ENCODE peak calls at places on chromosome 21, in four cellular contexts. W, X, E and I are unnamed samples.

GRCh38 chr21:30194701-30195299 is 21.1 kb downstream of the CLDN8 start:
- DNase-seq in W (no peak), E (no peak), X (no peak), I (peak)

GRCh38 chr21:15065381-15066230 is 806 bp upstream of the NRIP1 start:
- DNase-seq in W (peak), X (peak), E (no peak), I (peak)

GRCh38 chr21:22019766-22020165 is 1021.6 kb downstream of the NCAM2 start:
- DNase-seq in E (no peak), X (no peak), W (no peak), I (no peak)

GRCh38 chr21:32103361-32103760 is 175.5 kb downstream of the MIS18A start:
- DNase-seq in W (no peak), E (no peak), X (no peak), I (no peak)

GRCh38 chr21:42336065-42336464 is 14.7 kb downstream of the TFF2 start:
- DNase-seq in E (no peak), X (no peak), W (no peak), I (no peak)

GRCh38 chr21:42706765-42707164 is 53.3 kb downstream of the PDE9A start:
- DNase-seq in W (no peak), X (no peak), E (no peak), I (no peak)

GRCh38 chr21:31503939-31504338 is 155.6 kb upstream of the SOD1 start:
- DNase-seq in X (no peak), E (no peak), W (no peak), I (no peak)

GRCh38 chr21:32064511-32064910 is 191.7 kb downstream of the HUNK start:
- DNase-seq in W (no peak), X (no peak), E (no peak), I (no peak)

GRCh38 chr21:27300770-27301169 is 333.9 kb upstream of the ADAMTS5 start:
- DNase-seq in W (no peak), E (no peak), X (no peak), I (peak)

GRCh38 chr21:46320331-46320801 is 3.3 kb downstream of the C21orf58 start:
- DNase-seq in W (no peak), X (no peak), E (no peak), I (peak)

GRCh38 chr21:33133912-33134311 is 64.0 kb downstream of the OLIG1 start:
- DNase-seq in W (no peak), X (no peak), E (no peak), I (no peak)

GRCh38 chr21:33984021-33984481 is 68.4 kb upstream of the ATP5PO start:
- DNase-seq in X (no peak), W (no peak), E (no peak), I (no peak)

GRCh38 chr21:31946236-31946635 is 73.4 kb downstream of the HUNK start:
- DNase-seq in X (no peak), W (no peak), E (no peak), I (no peak)

GRCh38 chr21:32956257-32956656 is 69.5 kb upstream of the OLIG2 start:
- DNase-seq in E (no peak), X (no peak), W (no peak), I (no peak)

GRCh38 chr21:14687277-14687642 is 141.1 kb upstream of the SAMSN1 start:
- DNase-seq in W (no peak), E (no peak), X (no peak), I (peak)

GRCh38 chr21:46556802-46557201 is 48.1 kb downstream of the S100B start:
- DNase-seq in X (no peak), E (no peak), W (no peak), I (no peak)

GRCh38 chr21:29433366-29434059 is 134.8 kb downstream of the BACH1 start:
- DNase-seq in X (no peak), W (no peak), E (no peak), I (no peak)

GRCh38 chr21:34157456-34158025 is 84.2 kb downstream of the MRPS6 start:
- DNase-seq in W (no peak), X (no peak), E (no peak), I (no peak)

GRCh38 chr21:42852925-42853570 is 26.3 kb downstream of the WDR4 start:
- DNase-seq in E (no peak), W (no peak), X (no peak), I (no peak)

GRCh38 chr21:46667735-46668380 is 32.4 kb downstream of the PRMT2 start:
- DNase-seq in X (no peak), W (no peak), E (no peak), I (peak)

GRCh38 chr21:14901482-14901958 is 163.3 kb downstream of the NRIP1 start:
- DNase-seq in W (no peak), E (peak), X (no peak), I (peak)

GRCh38 chr21:33278736-33279135 is 12.6 kb downstream of the IL10RB start:
- DNase-seq in X (no peak), W (no peak), E (no peak), I (peak)

GRCh38 chr21:34198232-34199120 is 125.1 kb downstream of the MRPS6 start:
- DNase-seq in E (no peak), W (no peak), X (no peak), I (no peak)

GRCh38 chr21:14056771-14057191 is 154.0 kb downstream of the LIPI start:
- DNase-seq in X (no peak), W (no peak), E (no peak), I (no peak)

GRCh38 chr21:40923361-40923760 is 76.4 kb upstream of the DSCAM start:
- DNase-seq in W (no peak), E (no peak), X (no peak), I (no peak)

GRCh38 chr21:33968082-33968997 is 52.7 kb upstream of the ATP5PO start:
- DNase-seq in W (no peak), X (no peak), E (no peak), I (peak)

GRCh38 chr21:31555741-31556191 is 103.7 kb upstream of the SOD1 start:
- DNase-seq in X (no peak), W (no peak), E (no peak), I (no peak)

GRCh38 chr21:17250651-17251294 is 262.1 kb upstream of the CXADR start:
- DNase-seq in E (no peak), X (no peak), W (no peak), I (peak)

GRCh38 chr21:33007747-33008146 is 18.0 kb upstream of the OLIG2 start:
- DNase-seq in E (no peak), W (no peak), X (no peak), I (peak)

GRCh38 chr21:19065164-19065563 is 661.6 kb upstream of the TMPRSS15 start:
- DNase-seq in W (no peak), E (no peak), X (no peak), I (no peak)

GRCh38 chr21:32320059-32320458 is 21.4 kb downstream of the MRAP start:
- DNase-seq in X (no peak), E (no peak), W (no peak), I (no peak)

GRCh38 chr21:41754481-41754891 is 12.4 kb downstream of the RIPK4 start:
- DNase-seq in X (no peak), W (no peak), E (no peak), I (no peak)

DNA sequence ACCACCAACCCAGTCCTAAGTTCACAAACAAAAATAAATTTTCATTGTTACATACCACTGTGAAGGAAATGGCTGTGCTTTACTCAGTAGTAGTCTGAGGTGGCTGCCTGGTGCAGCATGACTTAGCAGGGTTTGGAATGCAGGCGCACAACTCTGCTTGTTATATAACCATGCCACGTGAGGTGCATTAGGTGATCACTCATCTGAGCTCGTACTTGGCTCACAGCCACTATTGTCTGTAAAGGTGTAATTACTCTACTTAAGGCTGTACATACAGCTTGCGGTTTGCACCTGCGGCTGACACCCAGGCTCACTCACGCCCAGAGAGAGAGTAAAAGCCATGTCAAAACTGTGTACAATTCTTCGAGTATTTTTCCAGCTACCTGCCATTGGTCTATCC is 599.4 kb downstream of the LTN1 start:
- DNase-seq in W (no peak), E (no peak), X (no peak), I (no peak)
- H3K4me3 ChIP-seq in W (no peak), E (no peak), X (no peak), I (no peak)

GRCh38 chr21:43922949-43923348 is 57.9 kb downstream of the AGPAT3 start:
- DNase-seq in X (no peak), W (no peak), E (no peak), I (no peak)

GRCh38 chr21:43924421-43925095 is 59.5 kb downstream of the AGPAT3 start:
- DNase-seq in W (no peak), X (peak), E (no peak), I (no peak)

GRCh38 chr21:43925096-43925481 is 60.1 kb downstream of the AGPAT3 start:
- DNase-seq in X (peak), E (no peak), W (no peak), I (no peak)

GRCh38 chr21:43921979-43922945 is 57.2 kb downstream of the AGPAT3 start:
- DNase-seq in W (no peak), X (peak), E (no peak), I (peak)

GRCh38 chr21:43923391-43923790 is 58.4 kb downstream of the AGPAT3 start:
- DNase-seq in W (no peak), E (no peak), X (no peak), I (peak)
- H3K4me3 ChIP-seq in W (no peak), E (no peak), X (no peak), I (no peak)

GRCh38 chr21:45256912-45257672 is 30.6 kb downstream of the POFUT2 start:
- DNase-seq in E (no peak), W (no peak), X (no peak), I (no peak)
- H3K4me3 ChIP-seq in E (no peak), W (no peak), X (no peak), I (no peak)

DNA sequence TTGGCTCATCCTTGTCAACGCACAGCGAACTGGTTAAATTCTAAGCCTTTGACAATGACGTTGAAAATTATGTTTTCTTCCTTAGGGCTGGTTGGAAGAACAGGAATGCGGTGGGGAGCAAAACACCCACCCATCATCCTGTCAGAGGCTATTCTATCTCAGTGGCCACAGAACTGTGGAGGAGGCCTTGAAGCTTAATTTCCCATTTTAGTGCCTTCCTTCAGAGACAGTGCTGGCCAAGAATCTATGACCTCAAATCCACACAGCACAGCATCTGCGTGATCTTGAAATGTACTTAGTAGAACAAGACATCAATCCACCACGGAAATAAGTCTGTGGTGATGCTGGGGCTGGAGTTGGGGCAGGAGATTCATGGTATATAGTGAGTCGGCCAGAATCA is 113.2 kb downstream of the KCNJ6 start:
- DNase-seq in E (no peak), W (no peak), X (no peak), I (no peak)
- H3K4me3 ChIP-seq in E (no peak), W (no peak), X (no peak), I (no peak)

DNA sequence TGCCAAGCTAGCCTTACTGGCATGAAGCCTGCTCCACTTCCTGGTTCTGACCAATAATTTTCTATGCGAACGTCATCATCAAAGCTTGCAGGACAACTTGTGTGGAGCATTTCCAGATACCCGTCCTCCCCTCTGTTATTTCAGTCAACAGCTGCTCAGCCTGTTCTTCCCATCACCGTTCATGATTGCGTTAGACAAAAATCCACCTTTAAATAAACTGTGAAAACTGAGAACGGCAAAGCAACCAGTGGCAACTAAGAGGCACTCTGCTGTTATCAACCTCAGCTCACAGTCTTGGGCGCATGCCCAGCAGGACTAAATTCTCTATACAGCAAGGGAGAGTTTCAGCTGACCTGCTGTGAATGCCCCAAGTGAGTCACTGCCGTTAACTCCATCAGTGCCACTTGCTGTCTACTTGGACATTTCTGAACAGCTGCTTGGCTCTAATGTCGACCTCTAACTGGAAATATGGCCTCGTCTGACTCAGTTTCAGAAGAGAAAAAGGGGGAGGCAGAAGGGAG is 207.4 kb upstream of the RUNX1 start:
- DNase-seq in E (peak), W (no peak), X (peak), I (peak)
- H3K4me3 ChIP-seq in E (peak), W (no peak), X (peak), I (peak)

GRCh38 chr21:20266369-20266710 is 731.9 kb upstream of the NCAM2 start:
- DNase-seq in E (no peak), W (no peak), X (no peak), I (no peak)

GRCh38 chr21:20272791-20273362 is 725.3 kb upstream of the NCAM2 start:
- DNase-seq in X (no peak), W (no peak), E (no peak), I (no peak)

GRCh38 chr21:20265704-20266368 is 732.4 kb upstream of the NCAM2 start:
- DNase-seq in W (no peak), E (no peak), X (no peak), I (no peak)

GRCh38 chr21:20276377-20276776 is 721.8 kb upstream of the NCAM2 start:
- DNase-seq in E (no peak), W (no peak), X (no peak), I (no peak)

DNA sequence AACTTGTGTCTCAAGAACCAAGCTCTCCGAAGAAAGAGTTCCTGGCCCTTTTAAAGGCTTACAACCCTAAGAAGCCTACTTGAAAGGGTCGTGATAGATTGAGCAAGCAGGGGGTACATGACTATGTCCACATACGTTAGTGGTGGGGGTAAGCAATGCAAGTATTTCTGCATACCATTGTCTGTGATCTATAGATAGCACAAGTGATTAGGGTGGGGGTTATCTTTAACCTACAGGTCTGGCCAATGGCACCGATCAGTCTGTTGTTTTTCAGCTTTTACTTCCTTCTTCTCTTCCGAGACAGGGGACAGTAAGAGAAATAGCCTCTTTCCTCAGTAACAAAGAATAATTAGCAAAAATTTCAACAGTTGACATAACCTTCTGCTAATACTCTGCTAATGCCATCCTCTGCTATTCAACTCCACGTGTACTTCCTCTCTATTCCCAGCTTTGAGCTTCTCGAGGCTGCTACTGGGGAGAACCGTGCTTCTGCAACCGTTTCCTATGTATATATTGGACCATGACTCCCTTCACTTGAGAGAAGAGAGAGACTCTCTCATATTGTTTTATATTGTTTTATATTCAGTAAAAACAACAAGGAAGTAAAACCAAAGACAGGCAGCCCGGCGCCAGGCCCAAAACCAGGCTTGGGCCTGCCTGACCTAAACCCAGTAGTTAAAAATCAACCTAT is 727.7 kb upstream of the NCAM2 start:
- DNase-seq in X (no peak), E (no peak), W (no peak), I (no peak)
- H3K4me3 ChIP-seq in X (no peak), E (no peak), W (no peak), I (no peak)

DNA sequence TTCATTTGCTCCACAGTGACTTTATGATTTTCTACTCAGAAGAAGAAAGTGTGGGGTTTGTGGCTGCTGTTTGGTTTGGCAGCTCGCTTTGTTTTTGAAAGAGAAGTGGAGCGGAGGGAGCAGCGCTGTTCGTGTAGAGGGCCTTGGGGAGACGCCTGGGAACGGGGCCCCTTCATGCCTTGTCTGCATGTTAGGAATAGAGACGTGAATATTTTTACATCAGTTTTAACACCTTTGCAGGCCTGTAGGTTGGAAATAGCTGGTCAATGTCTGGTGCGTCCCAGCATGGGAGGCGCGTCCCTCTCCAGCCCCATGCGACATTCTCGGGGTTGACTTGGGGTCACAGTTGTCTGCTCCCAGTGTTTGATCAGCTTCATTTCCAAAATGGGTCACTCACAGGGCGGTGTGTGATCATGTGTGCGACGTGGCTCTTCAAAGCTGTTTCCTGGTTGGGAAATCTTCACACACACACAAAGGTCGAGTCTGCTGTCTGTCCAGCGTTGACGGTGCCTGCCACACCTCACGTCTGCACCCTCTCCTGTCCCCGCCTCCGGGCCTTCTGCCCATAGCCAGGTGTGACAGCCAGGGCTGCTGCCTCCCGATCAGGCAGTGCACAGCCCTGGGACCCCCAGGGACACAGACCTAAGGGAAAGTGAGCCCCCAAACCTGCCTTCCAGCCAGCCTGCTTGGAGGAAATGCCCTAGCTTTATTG is 149.2 kb downstream of the PSMG1 start:
- DNase-seq in X (no peak), W (no peak), E (no peak), I (no peak)
- H3K4me3 ChIP-seq in X (peak), W (no peak), E (no peak), I (no peak)

GRCh38 chr21:45030637-45031218 is 43.7 kb upstream of the ADARB1 start:
- DNase-seq in X (no peak), E (no peak), W (no peak), I (peak)
- H3K4me3 ChIP-seq in X (no peak), E (no peak), W (no peak), I (no peak)

GRCh38 chr21:23886828-23887708 is 1720.2 kb downstream of the MRPL39 start:
- DNase-seq in W (no peak), X (no peak), E (no peak), I (no peak)

GRCh38 chr21:23890652-23891051 is 1716.6 kb downstream of the MRPL39 start:
- DNase-seq in X (no peak), W (no peak), E (no peak), I (no peak)

DNA sequence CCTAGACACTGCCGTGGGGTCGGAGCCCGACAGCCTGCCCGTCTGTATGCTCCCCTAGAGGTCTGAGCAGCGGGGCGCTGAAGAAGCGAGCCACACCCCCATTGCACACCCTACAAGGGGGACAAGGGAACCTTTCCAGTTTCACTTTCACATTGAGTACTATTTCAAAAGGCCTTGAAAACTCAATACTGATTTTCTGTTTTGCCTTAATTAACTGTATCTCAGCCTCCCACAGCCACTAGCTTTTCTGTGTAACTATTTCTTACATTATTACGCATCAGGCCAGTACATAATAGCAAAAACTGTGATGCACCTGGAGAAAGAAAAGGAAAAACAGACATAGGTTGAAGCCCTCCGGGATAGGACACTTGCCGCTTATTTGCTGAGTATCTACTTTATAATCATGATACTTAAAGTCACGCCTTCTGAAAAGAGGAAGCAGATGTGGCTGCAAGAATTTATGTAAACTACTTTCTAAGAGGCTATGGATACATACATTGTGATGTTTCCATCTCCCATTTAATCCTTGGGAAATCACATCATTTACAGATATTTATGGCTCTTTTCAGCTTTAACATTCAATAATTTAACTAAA is 1719.5 kb downstream of the MRPL39 start:
- DNase-seq in W (no peak), E (no peak), X (no peak), I (no peak)
- H3K4me3 ChIP-seq in W (no peak), E (no peak), X (no peak), I (no peak)